ENCODE peak calls at places on chromosome 11, in five cellular contexts. X is mesothelial cell of epicardium; N is NB4; L is H7; Z is naive thymus-derived CD4-positive, alpha-beta T cell. V is an unnamed sample.

GRCh38 chr11:47412152-47412746 is 3.9 kb downstream of the SLC39A13 start:
- DNase-seq in X (no peak), N (peak), L (peak), Z (peak), V (peak)

GRCh38 chr11:119055901-119056300 is 1.1 kb downstream of the HYOU1 start:
- DNase-seq in X (no peak), N (peak), L (peak), Z (no peak), V (no peak)

GRCh38 chr11:1771273-1771672 is 7.5 kb upstream of the CTSD start:
- DNase-seq in X (no peak), N (peak), L (no peak), Z (no peak), V (no peak)

GRCh38 chr11:71466358-71466757 is 13.4 kb downstream of the NADSYN1 start:
- DNase-seq in X (no peak), N (no peak), L (no peak), Z (no peak), V (no peak)

GRCh38 chr11:118928870-118929495 is 3.3 kb upstream of the BCL9L start:
- DNase-seq in X (peak), N (no peak), L (peak), Z (no peak), V (no peak)

GRCh38 chr11:4049006-4049405 is 45.6 kb upstream of the RRM1 start:
- DNase-seq in X (no peak), N (peak), L (no peak), Z (no peak), V (no peak)

GRCh38 chr11:106961518-106961917 is 56.8 kb downstream of the GUCY1A2 start:
- DNase-seq in X (no peak), N (no peak), L (no peak), Z (no peak), V (no peak)

GRCh38 chr11:2553886-2554285 is 109.1 kb downstream of the KCNQ1 start:
- DNase-seq in X (no peak), N (no peak), L (no peak), Z (no peak), V (no peak)

GRCh38 chr11:30452842-30453241 is 129.9 kb downstream of the ARL14EP start:
- DNase-seq in X (no peak), N (no peak), L (no peak), Z (no peak), V (no peak)

GRCh38 chr11:18203723-18204122 is 31.1 kb downstream of the MRGPRX4 start:
- DNase-seq in X (no peak), N (peak), L (peak), Z (no peak), V (no peak)

GRCh38 chr11:62431171-62431895 is 12.5 kb downstream of the SCGB1A1 start:
- DNase-seq in X (no peak), N (no peak), L (no peak), Z (no peak), V (no peak)

GRCh38 chr11:84019576-84020194 is 733.5 kb upstream of the CCDC90B start:
- DNase-seq in X (no peak), N (no peak), L (no peak), Z (no peak), V (no peak)

GRCh38 chr11:109747839-109748238 is 325.8 kb downstream of the C11orf87 start:
- DNase-seq in X (no peak), N (peak), L (no peak), Z (no peak), V (no peak)

GRCh38 chr11:120013325-120014250 is 124.3 kb downstream of the TRIM29 start:
- DNase-seq in X (peak), N (peak), L (peak), Z (no peak), V (no peak)

GRCh38 chr11:32311351-32312077 is 123.8 kb downstream of the WT1 start:
- DNase-seq in X (no peak), N (no peak), L (no peak), Z (no peak), V (no peak)

GRCh38 chr11:134949716-134950115 is 537.7 kb upstream of the B3GAT1 start:
- DNase-seq in X (no peak), N (no peak), L (no peak), Z (no peak), V (no peak)

GRCh38 chr11:73270855-73271477 is 1.2 kb upstream of the P2RY6 start:
- DNase-seq in X (no peak), N (no peak), L (peak), Z (no peak), V (no peak)

GRCh38 chr11:46050065-46050464 is 71.2 kb downstream of the PHF21A start:
- DNase-seq in X (peak), N (peak), L (peak), Z (no peak), V (no peak)

GRCh38 chr11:79269923-79270322 is 170.9 kb downstream of the TENM4 start:
- DNase-seq in X (no peak), N (no peak), L (peak), Z (no peak), V (no peak)

GRCh38 chr11:103851166-103851651 is 185.2 kb upstream of the DDI1 start:
- DNase-seq in X (no peak), N (no peak), L (no peak), Z (no peak), V (no peak)

GRCh38 chr11:61158691-61159381 is 2.4 kb downstream of the VPS37C start:
- DNase-seq in X (no peak), N (no peak), L (no peak), Z (no peak), V (no peak)

GRCh38 chr11:68927280-68928107 is 23.8 kb downstream of the IGHMBP2 start:
- DNase-seq in X (no peak), N (peak), L (no peak), Z (no peak), V (no peak)

GRCh38 chr11:88979641-88980040 is 86.1 kb downstream of the GRM5 start:
- DNase-seq in X (no peak), N (no peak), L (no peak), Z (no peak), V (no peak)

GRCh38 chr11:124746621-124747243 is 5.3 kb downstream of the VSIG2 start:
- DNase-seq in X (no peak), N (peak), L (peak), Z (peak), V (peak)

GRCh38 chr11:6931146-6931713 is 5.0 kb downstream of the ZNF215 start:
- DNase-seq in X (no peak), N (no peak), L (no peak), Z (no peak), V (no peak)

GRCh38 chr11:135069043-135069442 is 657.0 kb upstream of the B3GAT1 start:
- DNase-seq in X (no peak), N (no peak), L (no peak), Z (no peak), V (no peak)

GRCh38 chr11:8913961-8914660 is 3.1 kb downstream of the AKIP1 start:
- DNase-seq in X (peak), N (peak), L (peak), Z (peak), V (peak)

GRCh38 chr11:116687458-116688201 is 85.2 kb downstream of the BUD13 start:
- DNase-seq in X (no peak), N (no peak), L (peak), Z (no peak), V (no peak)

GRCh38 chr11:115707180-115707905 is 203.1 kb upstream of the CADM1 start:
- DNase-seq in X (no peak), N (peak), L (no peak), Z (no peak), V (no peak)

V was measured in central memory CD4-positive, alpha-beta T cell.